ENCODE peak calls at places on chromosomes 6 and 20, in nine cellular contexts. P is choroid plexus epithelial cell, S is SK-N-SH, U is colonic mucosa, R is ascending aorta, G is brain microvascular endothelial cell, E is nephron progenitor cell, V is HepG2, K is stomach. C is an unnamed sample.

GRCh38 chr6:37210313-37210898 is 40.5 kb downstream of the PIM1 start:
- DNase-seq in S (peak; percentile 77), K (peak; percentile 79), P (peak; percentile 91), V (peak; percentile 81), G (peak; percentile 80), U (peak; percentile 88), R (peak; percentile 89), E (peak; percentile 84), C (peak; percentile 73)

GRCh38 chr6:111361648-111362047 is 121.4 kb downstream of the REV3L start:
- DNase-seq in S (peak; percentile 46), K (no peak), G (peak; percentile 54), R (no peak), V (peak; percentile 39), U (peak; percentile 39), P (peak; percentile 70), E (peak; percentile 26), C (no peak)

GRCh38 chr6:39029156-39030011 is 19.2 kb upstream of the GLP1R start:
- DNase-seq in E (peak; percentile 59), U (peak; percentile 38), P (peak; percentile 19), R (no peak), K (no peak), V (peak; percentile 22), S (peak; percentile 69), G (peak; percentile 3), C (peak; percentile 76)

GRCh38 chr6:155706341-155706740 is 250.7 kb upstream of the NOX3 start:
- DNase-seq in U (no peak), S (no peak), E (no peak), P (no peak), K (no peak), R (no peak), G (no peak), V (peak; percentile 13), C (no peak)

GRCh38 chr20:62302341-62303048 is at the start of gene ADRM1:
- DNase-seq in R (peak; percentile 98), P (peak; percentile 98), G (peak; percentile 90), E (peak; percentile 97), S (peak; percentile 99), K (peak; percentile 97), V (peak; percentile 97), U (peak; percentile 95), C (peak; percentile 100)

GRCh38 chr20:18284805-18285533 is 3.4 kb upstream of the ZNF133 start:
- DNase-seq in S (no peak), K (no peak), V (no peak), R (no peak), U (no peak), G (no peak), P (peak; percentile 19), E (no peak), C (no peak)

GRCh38 chr6:134446228-134446848 is 128.4 kb upstream of the SGK1 start:
- DNase-seq in R (no peak), K (no peak), E (no peak), V (no peak), P (peak; percentile 40), G (no peak), S (peak; percentile 33), U (no peak), C (no peak)

GRCh38 chr20:36435799-36436541 is 105.3 kb upstream of the MYL9 start:
- DNase-seq in G (peak; percentile 32), K (peak; percentile 90), P (peak; percentile 53), R (peak; percentile 80), U (peak; percentile 92), E (peak; percentile 75), S (peak; percentile 88), V (peak; percentile 50), C (peak; percentile 81)

GRCh38 chr20:6533321-6533720 is 234.2 kb upstream of the BMP2 start:
- DNase-seq in E (no peak), K (no peak), U (no peak), S (no peak), R (no peak), V (no peak), G (peak; percentile 60), P (peak; percentile 61), C (no peak)

GRCh38 chr6:36976005-36976261 is 10.1 kb downstream of the MTCH1 start:
- DNase-seq in G (no peak), U (no peak), P (no peak), R (no peak), V (no peak), E (no peak), K (no peak), S (no peak), C (no peak)

GRCh38 chr20:38172344-38172743 is 7.3 kb upstream of the TGM2 start:
- DNase-seq in P (peak; percentile 60), V (peak; percentile 48), E (no peak), S (no peak), R (no peak), K (no peak), U (no peak), G (peak; percentile 60), C (no peak)
- TF ChIP-seq CTCF in P (peak; percentile 56), V (peak; percentile 6), E (no peak), S (peak; percentile 61), R (no peak), K (no peak), U (no peak), G (peak; percentile 73), C (no peak)

GRCh38 chr6:35449287-35449881 is 2.8 kb upstream of the FANCE start:
- DNase-seq in P (peak; percentile 85), U (no peak), K (peak; percentile 33), S (peak; percentile 85), R (no peak), G (no peak), V (peak; percentile 80), E (peak; percentile 41), C (peak; percentile 87)
- TF ChIP-seq CTCF in P (peak; percentile 77), U (peak; percentile 66), K (peak; percentile 53), S (peak; percentile 75), R (peak; percentile 50), G (peak; percentile 67), V (peak; percentile 90), E (peak; percentile 67), C (peak; percentile 55)

GRCh38 chr6:45721665-45722064 is 294.0 kb downstream of the CLIC5 start:
- DNase-seq in S (no peak), K (no peak), V (no peak), R (no peak), P (no peak), G (no peak), U (no peak), E (no peak), C (no peak)
- TF ChIP-seq CTCF in S (peak; percentile 15), K (no peak), V (no peak), R (no peak), P (peak; percentile 16), G (peak; percentile 20), U (no peak), E (no peak), C (no peak)

DNA sequence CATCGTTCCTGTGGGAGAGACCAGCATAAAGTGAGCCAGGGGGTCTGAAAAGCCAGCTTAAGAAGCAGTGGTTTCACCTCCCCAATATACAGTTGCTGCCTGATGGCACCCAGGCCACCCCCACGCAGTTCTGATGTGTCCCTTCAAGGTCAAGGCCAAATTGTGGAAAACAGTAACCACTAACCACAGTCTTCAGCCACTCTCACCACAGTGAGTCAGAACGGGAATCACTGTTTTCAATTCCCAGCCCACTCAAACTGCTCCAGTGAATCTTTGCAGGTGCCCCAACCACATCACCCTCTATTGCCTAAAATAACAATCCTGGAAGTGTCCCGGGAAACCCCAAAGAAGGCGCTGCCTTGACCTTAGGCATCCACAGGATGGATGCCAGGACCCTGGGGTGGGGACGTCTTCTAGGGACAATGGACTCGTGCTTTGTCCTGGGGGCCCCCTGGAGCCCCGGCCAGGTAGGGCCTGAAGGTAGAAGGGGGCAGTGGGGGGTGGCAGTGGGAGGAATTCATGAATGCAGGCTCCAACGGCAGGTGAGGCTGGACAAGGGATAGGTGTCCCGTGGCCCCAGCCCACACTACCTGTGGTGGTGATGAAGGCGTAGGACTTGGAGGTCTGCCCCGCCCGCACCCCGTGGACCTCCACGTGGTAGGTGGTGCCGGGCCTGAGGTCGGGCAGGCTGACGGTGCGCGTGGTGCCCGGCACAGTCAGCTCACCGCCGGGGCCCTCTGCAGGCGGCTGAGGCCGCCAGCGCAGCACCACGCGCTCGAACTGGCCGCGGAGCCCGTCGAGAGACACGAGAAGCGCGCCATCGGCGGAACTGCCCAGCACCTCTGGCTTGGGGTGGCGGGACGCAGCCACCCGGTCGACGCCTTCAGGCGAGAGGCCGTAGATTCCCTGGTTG is 22.2 kb downstream of the TNXB start:
- DNase-seq in V (peak; percentile 27), P (peak; percentile 61), R (no peak), G (peak; percentile 68), K (peak; percentile 32), S (no peak), U (no peak), E (no peak), C (peak; percentile 78)
- TF ChIP-seq CTCF in V (no peak), P (no peak), R (no peak), G (no peak), K (no peak), S (no peak), U (no peak), E (no peak), C (no peak)